ENCODE peak calls at places on chromosomes 4 and X, in seven cellular contexts. One of them, this sample, is unnamed.

GRCh38 chr4:182427530-182427929 is 184.3 kb downstream of the TENM3 start:
- DNase-seq in suprapubic skin: no peak
- DNase-seq in sigmoid colon: no peak
- DNase-seq in IMR-90: peak; percentile 79
- DNase-seq in ovary: no peak
- DNase-seq in prostate gland: no peak
- DNase-seq in endothelial cell of umbilical vein: no peak
- DNase-seq in this sample: no peak

GRCh38 chrX:106621836-106622235 is 10.1 kb downstream of the RADX start:
- DNase-seq in suprapubic skin: no peak
- DNase-seq in sigmoid colon: no peak
- DNase-seq in IMR-90: no peak
- DNase-seq in ovary: no peak
- DNase-seq in prostate gland: no peak
- DNase-seq in endothelial cell of umbilical vein: no peak
- DNase-seq in this sample: no peak

GRCh38 chrX:45347877-45348675 is 147.4 kb upstream of the DIPK2B start:
- DNase-seq in suprapubic skin: no peak
- DNase-seq in sigmoid colon: no peak
- DNase-seq in IMR-90: peak; percentile 21
- DNase-seq in ovary: no peak
- DNase-seq in prostate gland: no peak
- DNase-seq in endothelial cell of umbilical vein: no peak
- DNase-seq in this sample: no peak

GRCh38 chrX:54042609-54043010 is 1.7 kb downstream of the PHF8 start:
- DNase-seq in suprapubic skin: peak; percentile 62
- DNase-seq in sigmoid colon: peak; percentile 68
- DNase-seq in IMR-90: peak; percentile 63
- DNase-seq in ovary: peak; percentile 50
- DNase-seq in prostate gland: peak; percentile 8
- DNase-seq in endothelial cell of umbilical vein: peak; percentile 67
- DNase-seq in this sample: peak; percentile 33

GRCh38 chr4:152500798-152501434 is 35.0 kb downstream of the FBXW7 start:
- DNase-seq in suprapubic skin: no peak
- DNase-seq in sigmoid colon: no peak
- DNase-seq in IMR-90: peak; percentile 93
- DNase-seq in ovary: peak; percentile 25
- DNase-seq in prostate gland: peak; percentile 83
- DNase-seq in endothelial cell of umbilical vein: peak; percentile 84
- DNase-seq in this sample: peak; percentile 30

GRCh38 chr4:53633608-53634007 is 42.3 kb upstream of the LNX1 start:
- DNase-seq in suprapubic skin: no peak
- DNase-seq in sigmoid colon: peak; percentile 75
- DNase-seq in IMR-90: peak; percentile 56
- DNase-seq in ovary: no peak
- DNase-seq in prostate gland: no peak
- DNase-seq in endothelial cell of umbilical vein: no peak
- DNase-seq in this sample: no peak

GRCh38 chr4:78581626-78582025 is 30.1 kb downstream of the ANXA3 start:
- DNase-seq in suprapubic skin: no peak
- DNase-seq in sigmoid colon: no peak
- DNase-seq in IMR-90: no peak
- DNase-seq in ovary: no peak
- DNase-seq in prostate gland: no peak
- DNase-seq in endothelial cell of umbilical vein: no peak
- DNase-seq in this sample: no peak

GRCh38 chr4:16253127-16253960 is 27.1 kb upstream of the TAPT1 start:
- DNase-seq in suprapubic skin: no peak
- DNase-seq in sigmoid colon: no peak
- DNase-seq in IMR-90: peak; percentile 88
- DNase-seq in ovary: no peak
- DNase-seq in prostate gland: no peak
- DNase-seq in endothelial cell of umbilical vein: no peak
- DNase-seq in this sample: no peak

GRCh38 chrX:103699243-103699642 is 11.5 kb upstream of the TMEM31 start:
- DNase-seq in suprapubic skin: no peak
- DNase-seq in sigmoid colon: no peak
- DNase-seq in IMR-90: no peak
- DNase-seq in ovary: no peak
- DNase-seq in prostate gland: no peak
- DNase-seq in endothelial cell of umbilical vein: no peak
- DNase-seq in this sample: no peak

GRCh38 chrX:21985332-21985777 is 44.8 kb downstream of the SMS start:
- DNase-seq in suprapubic skin: peak; percentile 68
- DNase-seq in sigmoid colon: peak; percentile 74
- DNase-seq in IMR-90: peak; percentile 82
- DNase-seq in ovary: peak; percentile 41
- DNase-seq in prostate gland: peak; percentile 45
- DNase-seq in endothelial cell of umbilical vein: peak; percentile 83
- DNase-seq in this sample: peak; percentile 76

GRCh38 chr4:63717384-63717783 is 691.9 kb downstream of the TECRL start:
- DNase-seq in suprapubic skin: no peak
- DNase-seq in sigmoid colon: no peak
- DNase-seq in IMR-90: no peak
- DNase-seq in ovary: no peak
- DNase-seq in prostate gland: no peak
- DNase-seq in endothelial cell of umbilical vein: no peak
- DNase-seq in this sample: no peak

GRCh38 chrX:113644426-113644825 is 803.8 kb upstream of the AMOT start:
- DNase-seq in suprapubic skin: no peak
- DNase-seq in sigmoid colon: no peak
- DNase-seq in IMR-90: no peak
- DNase-seq in ovary: no peak
- DNase-seq in prostate gland: no peak
- DNase-seq in endothelial cell of umbilical vein: no peak
- DNase-seq in this sample: no peak

GRCh38 chr4:158809611-158810486 is 41.0 kb downstream of the FNIP2 start:
- DNase-seq in suprapubic skin: no peak
- DNase-seq in sigmoid colon: no peak
- DNase-seq in IMR-90: peak; percentile 90
- DNase-seq in ovary: no peak
- DNase-seq in prostate gland: peak; percentile 58
- DNase-seq in endothelial cell of umbilical vein: peak; percentile 92
- DNase-seq in this sample: peak; percentile 43

DNA sequence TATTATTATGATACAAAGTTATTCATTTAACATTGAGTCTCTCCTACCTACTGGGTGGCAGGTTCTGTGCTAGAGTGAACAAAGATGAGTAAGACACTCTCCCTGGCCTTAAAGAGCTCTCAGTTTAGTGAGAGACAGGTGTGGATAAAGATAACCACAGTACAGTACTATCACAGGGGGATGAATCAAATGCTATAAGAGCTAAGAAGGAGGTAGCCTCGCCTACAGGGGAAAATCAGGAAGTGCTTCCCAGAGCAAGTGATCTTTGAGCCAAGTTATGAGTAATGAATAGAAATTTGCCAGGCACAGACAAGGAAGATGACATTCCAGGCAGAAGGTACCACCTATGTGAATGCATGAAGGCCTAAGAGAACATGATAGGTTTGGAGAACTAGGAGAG is 3.4 kb upstream of the IGBP1 start:
- DNase-seq in suprapubic skin: no peak
- DNase-seq in sigmoid colon: no peak
- DNase-seq in IMR-90: peak; percentile 31
- DNase-seq in ovary: no peak
- DNase-seq in prostate gland: no peak
- DNase-seq in endothelial cell of umbilical vein: no peak
- DNase-seq in this sample: no peak
- TF ChIP-seq POLR2A in suprapubic skin: no peak
- TF ChIP-seq POLR2A in sigmoid colon: no peak
- TF ChIP-seq POLR2A in IMR-90: no peak
- TF ChIP-seq POLR2A in ovary: no peak
- TF ChIP-seq POLR2A in prostate gland: no peak
- TF ChIP-seq POLR2A in endothelial cell of umbilical vein: no peak
- TF ChIP-seq POLR2A in this sample: no peak

DNA sequence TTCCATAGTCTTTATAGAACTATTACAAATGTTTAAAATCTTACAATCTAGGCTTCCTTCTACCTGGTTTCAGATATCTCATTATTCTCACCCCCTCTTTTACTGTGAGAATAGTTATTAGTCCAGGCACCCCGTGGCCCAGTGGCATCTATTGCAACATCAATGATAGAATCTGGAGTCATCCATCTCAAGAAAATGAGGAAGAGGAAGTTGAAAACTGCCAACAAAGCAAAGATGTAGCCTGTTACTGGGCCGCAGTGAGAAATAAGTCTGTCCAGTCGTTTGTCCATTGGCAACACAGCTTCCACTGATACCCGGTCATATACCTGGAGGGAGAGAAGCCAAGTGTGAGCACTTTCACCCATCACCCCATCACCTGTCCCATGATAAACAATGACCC is 6.0 kb upstream of the ASB11 start:
- DNase-seq in suprapubic skin: no peak
- DNase-seq in sigmoid colon: no peak
- DNase-seq in IMR-90: no peak
- DNase-seq in ovary: no peak
- DNase-seq in prostate gland: no peak
- DNase-seq in endothelial cell of umbilical vein: no peak
- DNase-seq in this sample: no peak
- TF ChIP-seq POLR2A in suprapubic skin: no peak
- TF ChIP-seq POLR2A in sigmoid colon: no peak
- TF ChIP-seq POLR2A in IMR-90: no peak
- TF ChIP-seq POLR2A in ovary: no peak
- TF ChIP-seq POLR2A in prostate gland: no peak
- TF ChIP-seq POLR2A in endothelial cell of umbilical vein: no peak
- TF ChIP-seq POLR2A in this sample: no peak

GRCh38 chr4:55545133-55545532 is 1.6 kb downstream of the CLOCK start:
- DNase-seq in suprapubic skin: no peak
- DNase-seq in sigmoid colon: no peak
- DNase-seq in IMR-90: peak; percentile 28
- DNase-seq in ovary: no peak
- DNase-seq in prostate gland: no peak
- DNase-seq in endothelial cell of umbilical vein: peak; percentile 44
- DNase-seq in this sample: no peak

GRCh38 chr4:55546633-55547460 is at the start of gene CLOCK:
- DNase-seq in suprapubic skin: peak; percentile 92
- DNase-seq in sigmoid colon: peak; percentile 92
- DNase-seq in IMR-90: peak; percentile 85
- DNase-seq in ovary: peak; percentile 92
- DNase-seq in prostate gland: peak; percentile 74
- DNase-seq in endothelial cell of umbilical vein: peak; percentile 89
- DNase-seq in this sample: peak; percentile 86

GRCh38 chr4:55547918-55548317 is 1.2 kb upstream of the CLOCK start:
- DNase-seq in suprapubic skin: no peak
- DNase-seq in sigmoid colon: no peak
- DNase-seq in IMR-90: no peak
- DNase-seq in ovary: no peak
- DNase-seq in prostate gland: no peak
- DNase-seq in endothelial cell of umbilical vein: no peak
- DNase-seq in this sample: no peak

GRCh38 chr4:55547461-55547770 is 707 bp upstream of the CLOCK start:
- DNase-seq in suprapubic skin: no peak
- DNase-seq in sigmoid colon: peak; percentile 76
- DNase-seq in IMR-90: no peak
- DNase-seq in ovary: no peak
- DNase-seq in prostate gland: no peak
- DNase-seq in endothelial cell of umbilical vein: no peak
- DNase-seq in this sample: no peak

DNA sequence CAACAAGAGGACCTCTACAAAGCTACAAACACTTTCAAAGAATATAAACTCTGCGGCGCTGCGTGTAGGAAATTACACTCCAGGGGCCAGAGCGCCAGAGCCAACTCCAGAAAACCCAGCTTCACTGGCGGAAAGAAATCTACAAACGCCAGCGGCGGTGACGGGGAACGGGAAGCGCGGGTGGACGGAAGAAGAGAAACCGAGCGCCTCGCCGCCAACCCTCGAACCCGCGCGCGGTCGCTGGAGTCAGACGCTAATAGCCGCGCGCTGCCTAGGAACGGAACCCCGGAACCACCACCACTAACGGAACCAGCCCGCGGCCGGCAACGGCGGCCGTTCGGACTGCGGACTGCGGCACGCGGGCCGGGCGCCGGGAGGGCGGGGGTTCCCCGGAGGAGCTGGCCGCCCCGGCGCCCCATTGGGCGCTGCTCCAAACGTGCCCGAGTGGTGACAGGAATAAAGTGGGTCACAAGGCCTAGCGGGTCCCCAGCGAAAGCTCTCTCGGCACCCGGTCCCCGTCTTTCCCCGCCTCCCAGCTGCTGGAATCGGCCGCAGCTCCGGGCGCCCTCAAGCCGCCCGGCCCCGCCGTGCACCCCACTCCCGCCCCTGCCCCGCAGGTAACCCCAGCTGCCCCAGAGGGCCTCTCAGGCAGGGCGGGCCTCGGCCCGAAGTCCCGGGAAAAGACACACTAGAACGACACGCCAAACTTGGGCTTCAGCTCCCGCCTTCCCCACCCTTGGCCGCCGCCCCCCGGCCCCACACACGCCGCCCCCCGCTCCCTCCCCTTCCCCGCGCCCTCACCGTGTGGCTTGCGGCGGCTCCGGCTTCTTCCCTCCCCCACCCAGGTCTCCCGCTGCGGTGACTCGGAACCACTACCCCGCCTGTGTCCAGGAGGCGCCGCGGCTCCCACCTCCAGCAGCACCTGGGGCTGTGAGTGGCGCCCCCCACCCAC is 752 bp downstream of the CLOCK start:
- DNase-seq in suprapubic skin: peak; percentile 84
- DNase-seq in sigmoid colon: peak; percentile 89
- DNase-seq in IMR-90: peak; percentile 62
- DNase-seq in ovary: peak; percentile 86
- DNase-seq in prostate gland: peak; percentile 59
- DNase-seq in endothelial cell of umbilical vein: peak; percentile 67
- DNase-seq in this sample: peak; percentile 80
- TF ChIP-seq POLR2A in suprapubic skin: peak; percentile 30
- TF ChIP-seq POLR2A in sigmoid colon: no peak
- TF ChIP-seq POLR2A in IMR-90: peak; percentile 64
- TF ChIP-seq POLR2A in ovary: peak; percentile 14
- TF ChIP-seq POLR2A in prostate gland: peak; percentile 12
- TF ChIP-seq POLR2A in endothelial cell of umbilical vein: peak; percentile 54
- TF ChIP-seq POLR2A in this sample: peak; percentile 36

GRCh38 chr4:44448548-44449443 is at the start of gene KCTD8:
- DNase-seq in suprapubic skin: peak; percentile 72
- DNase-seq in sigmoid colon: peak; percentile 95
- DNase-seq in IMR-90: peak; percentile 39
- DNase-seq in ovary: peak; percentile 92
- DNase-seq in prostate gland: peak; percentile 84
- DNase-seq in endothelial cell of umbilical vein: peak; percentile 78
- DNase-seq in this sample: peak; percentile 73
- TF ChIP-seq POLR2A in suprapubic skin: no peak
- TF ChIP-seq POLR2A in sigmoid colon: no peak
- TF ChIP-seq POLR2A in IMR-90: no peak
- TF ChIP-seq POLR2A in ovary: peak; percentile 67
- TF ChIP-seq POLR2A in prostate gland: no peak
- TF ChIP-seq POLR2A in endothelial cell of umbilical vein: no peak
- TF ChIP-seq POLR2A in this sample: no peak